ENCODE peak calls at places on chromosomes 3 and 15, in four cellular contexts. B, G, Z and F are unnamed samples.
A peak's percentile ranks its signal among the peaks of the same experiment; 100 is the strongest.

GRCh38 chr15:77034620-77035467 is 36.1 kb downstream of the TSPAN3 start:
- DNase-seq in Z (peak; percentile 81), G (peak; percentile 83), B (peak; percentile 38), F (no peak)

GRCh38 chr15:101288905-101289513 is 6.0 kb downstream of the SNRPA1 start:
- DNase-seq in G (no peak), Z (no peak), B (no peak), F (no peak)

GRCh38 chr3:11601446-11602241 is 42.1 kb downstream of the VGLL4 start:
- DNase-seq in G (no peak), Z (peak; percentile 89), B (no peak), F (no peak)

GRCh38 chr3:119911748-119912147 is 129.8 kb downstream of the NR1I2 start:
- DNase-seq in G (no peak), B (no peak), Z (no peak), F (peak; percentile 19)

GRCh38 chr3:29293371-29293770 is 12.5 kb downstream of the RBMS3 start:
- DNase-seq in B (no peak), G (no peak), Z (no peak), F (no peak)

GRCh38 chr3:41102750-41103149 is 96.6 kb upstream of the CTNNB1 start:
- DNase-seq in Z (no peak), B (no peak), G (no peak), F (no peak)

GRCh38 chr15:19987389-19988048 is 554.1 kb downstream of the GOLGA6L6 start:
- DNase-seq in Z (no peak), G (no peak), B (no peak), F (no peak)

GRCh38 chr3:33313331-33313730 is 36.1 kb downstream of the FBXL2 start:
- DNase-seq in Z (no peak), B (no peak), G (no peak), F (no peak)

GRCh38 chr3:14915636-14916222 is 31.7 kb upstream of the NR2C2 start:
- DNase-seq in G (no peak), Z (no peak), B (no peak), F (no peak)

GRCh38 chr3:18098960-18099587 is 326.1 kb downstream of the SATB1 start:
- DNase-seq in Z (no peak), G (no peak), B (no peak), F (no peak)